ENCODE peak calls at places on chromosome 17, in eight cellular contexts. K is dorsolateral prefrontal cortex; Q is H7; H is progenitor cell of endocrine pancreas; E is nucleus accumbens; Y is DMS79; P is stimulated activated CD8-positive, alpha-beta memory T cell treated with anti-CD3 and anti-CD28 coated beads, Interleukin-2, amount 100 ng/mL, for 48 hours; Z is AG04449. G is an unnamed sample.

GRCh38 chr17:72205357-72205756 is 84.5 kb downstream of the SOX9 start:
- DNase-seq in Z (no peak), P (no peak), Q (peak; percentile 46), E (peak; percentile 48), K (no peak), Y (no peak), H (no peak), G (no peak)

GRCh38 chr17:39951924-39952664 is 10.7 kb upstream of the GSDMA start:
- DNase-seq in Z (no peak), Q (no peak), P (no peak), H (peak; percentile 11), Y (no peak), E (no peak), K (no peak), G (no peak)

GRCh38 chr17:41484920-41485904 is 4.3 kb upstream of the KRT35 start:
- DNase-seq in H (no peak), Z (no peak), Y (no peak), Q (no peak), K (peak; percentile 29), E (no peak), P (no peak), G (no peak)

GRCh38 chr17:20253323-20253722 is 214.0 kb downstream of the LGALS9B start:
- DNase-seq in H (no peak), E (no peak), K (no peak), P (no peak), Y (no peak), Q (no peak), Z (no peak), G (no peak)

GRCh38 chr17:45020354-45021138 is 30.9 kb downstream of the DCAKD start:
- DNase-seq in Z (no peak), P (no peak), Q (peak; percentile 80), H (no peak), Y (no peak), E (peak; percentile 14), K (peak; percentile 57), G (no peak)

GRCh38 chr17:49229076-49229804 is 1.3 kb downstream of the PHOSPHO1 start:
- DNase-seq in K (no peak), E (no peak), P (no peak), Z (no peak), Y (no peak), H (no peak), Q (peak; percentile 26), G (no peak)

GRCh38 chr17:32803544-32803943 is 73.4 kb downstream of the MYO1D start:
- DNase-seq in E (no peak), H (no peak), P (no peak), Q (no peak), Z (no peak), Y (no peak), K (no peak), G (no peak)

GRCh38 chr17:51115179-51115578 is 5.5 kb downstream of the SPAG9 start:
- DNase-seq in P (no peak), Y (no peak), Q (no peak), Z (no peak), H (no peak), K (no peak), E (no peak), G (no peak)

GRCh38 chr17:2058521-2059124 is 3.7 kb downstream of the HIC1 start:
- DNase-seq in E (no peak), Y (no peak), K (no peak), Q (peak; percentile 95), P (no peak), H (no peak), Z (no peak), G (no peak)

GRCh38 chr17:32302860-32303649 is 37.4 kb downstream of the RHBDL3 start:
- DNase-seq in K (no peak), Z (no peak), P (no peak), Q (peak; percentile 88), E (no peak), Y (no peak), H (no peak), G (no peak)

GRCh38 chr17:73706858-73707257 is 62.6 kb upstream of the SDK2 start:
- DNase-seq in Q (no peak), Z (no peak), K (no peak), Y (no peak), H (no peak), P (no peak), E (no peak), G (no peak)

GRCh38 chr17:79631640-79632431 is 21.0 kb upstream of the RBFOX3 start:
- DNase-seq in P (no peak), E (no peak), Q (peak; percentile 30), Z (no peak), K (no peak), Y (no peak), H (peak; percentile 4), G (no peak)

GRCh38 chr17:32350662-32351418 is 883 bp downstream of the ZNF207 start:
- DNase-seq in Q (no peak), Z (no peak), Y (peak; percentile 38), E (peak; percentile 10), P (no peak), H (no peak), K (no peak), G (peak; percentile 49)

GRCh38 chr17:77217566-77217965 is 76.8 kb downstream of the SEC14L1 start:
- DNase-seq in Q (no peak), Y (no peak), P (no peak), Z (no peak), H (no peak), E (no peak), K (no peak), G (no peak)

GRCh38 chr17:46979023-46979870 is at the start of gene RPRML:
- DNase-seq in H (peak; percentile 24), Y (peak; percentile 12), E (peak; percentile 50), Q (peak; percentile 85), P (peak; percentile 28), K (peak; percentile 65), Z (no peak), G (peak; percentile 68)

GRCh38 chr17:56319531-56319930 is 166.3 kb downstream of the ANKFN1 start:
- DNase-seq in P (no peak), Q (peak; percentile 8), Y (no peak), E (no peak), Z (no peak), H (no peak), K (no peak), G (peak; percentile 9)

GRCh38 chr17:64358261-64358788 is 32.3 kb downstream of the PECAM1 start:
- DNase-seq in Q (no peak), H (no peak), Z (no peak), E (no peak), K (no peak), P (no peak), Y (peak; percentile 82), G (peak; percentile 30)

GRCh38 chr17:79505199-79505598 is 105.7 kb downstream of the RBFOX3 start:
- DNase-seq in Y (no peak), P (no peak), K (no peak), E (no peak), H (no peak), Z (no peak), Q (no peak), G (no peak)

GRCh38 chr17:45996282-45996937 is 2.6 kb upstream of the STH start:
- DNase-seq in K (no peak), Y (no peak), E (no peak), P (no peak), Z (no peak), Q (no peak), H (no peak), G (no peak)

GRCh38 chr17:82105882-82106696 is 8.1 kb upstream of the FASN start:
- DNase-seq in H (peak; percentile 45), Y (no peak), P (peak; percentile 30), Q (peak; percentile 95), E (no peak), K (peak; percentile 41), Z (no peak), G (peak; percentile 53)

GRCh38 chr17:21214777-21215541 is 998 bp upstream of the TMEM11 start:
- DNase-seq in K (no peak), Q (peak; percentile 76), Z (no peak), Y (no peak), P (no peak), E (no peak), H (no peak), G (peak; percentile 23)

GRCh38 chr17:27315796-27316465 is 22.0 kb downstream of the WSB1 start:
- DNase-seq in Y (peak; percentile 68), E (no peak), K (no peak), H (no peak), Z (no peak), P (no peak), Q (no peak), G (no peak)

GRCh38 chr17:79306688-79307323 is 232.2 kb downstream of the ENGASE start:
- DNase-seq in Y (peak; percentile 57), P (no peak), K (no peak), E (no peak), H (no peak), Z (no peak), Q (no peak), G (peak; percentile 57)

GRCh38 chr17:47704116-47704515 is 10.2 kb downstream of the TBKBP1 start:
- DNase-seq in E (no peak), Q (no peak), Y (no peak), H (no peak), Z (no peak), P (no peak), K (no peak), G (no peak)

GRCh38 chr17:18980682-18981384 is 23.7 kb downstream of the FAM83G start:
- DNase-seq in Y (no peak), E (no peak), H (no peak), P (no peak), Z (no peak), K (no peak), Q (no peak), G (peak; percentile 73)

GRCh38 chr17:7951143-7951792 is 19.3 kb downstream of the CNTROB start:
- DNase-seq in E (no peak), Z (no peak), K (no peak), Y (no peak), P (no peak), Q (no peak), H (no peak), G (no peak)

GRCh38 chr17:81579821-81580321 is 27.7 kb upstream of the FAAP100 start:
- DNase-seq in E (peak; percentile 37), P (no peak), Y (no peak), Q (peak; percentile 39), H (no peak), K (peak; percentile 62), Z (no peak), G (peak; percentile 80)

GRCh38 chr17:18230288-18231141 is 5.1 kb downstream of the LLGL1 start:
- DNase-seq in Q (no peak), P (no peak), K (peak; percentile 77), H (no peak), Y (no peak), E (peak; percentile 74), Z (no peak), G (no peak)

GRCh38 chr17:28612531-28612930 is 1.5 kb downstream of the RSKR start:
- DNase-seq in Y (no peak), H (no peak), P (no peak), E (no peak), Q (no peak), Z (no peak), K (no peak), G (no peak)

GRCh38 chr17:9368631-9369030 is 207.0 kb downstream of the STX8 start:
- DNase-seq in K (no peak), Q (no peak), H (no peak), Z (no peak), E (no peak), Y (no peak), P (no peak), G (no peak)

GRCh38 chr17:77566566-77566965 is 391.9 kb upstream of the TNRC6C start:
- DNase-seq in Q (no peak), Y (no peak), Z (no peak), K (no peak), H (no peak), P (no peak), E (no peak), G (no peak)

GRCh38 chr17:9050801-9051401 is 29.6 kb downstream of the NTN1 start:
- DNase-seq in P (no peak), Q (peak; percentile 58), Y (no peak), K (no peak), Z (no peak), H (no peak), E (no peak), G (peak; percentile 76)

GRCh38 chr17:15479697-15480096 is 12.3 kb upstream of the CDRT4 start:
- DNase-seq in Q (no peak), Z (no peak), K (no peak), Y (no peak), P (no peak), H (no peak), E (no peak), G (peak; percentile 60)

GRCh38 chr17:65228734-65229390 is 91.7 kb downstream of the RGS9 start:
- DNase-seq in E (no peak), Y (peak; percentile 14), Q (no peak), P (no peak), K (no peak), H (no peak), Z (no peak), G (peak; percentile 83)

G was measured in Daoy.